ENCODE peak calls at places on chromosome 19, in ten cellular contexts. X is HFFc6, O is heart left ventricle, V is IMR-90, J is fibroblast of lung, I is type B pancreatic cell, W is GM12865, K is osteocyte, R is progenitor cell of endocrine pancreas, M is psoas muscle. Y is an unnamed sample.

GRCh38 chr19:13092206-13092605 is 10.5 kb downstream of the LYL1 start:
- DNase-seq in X (no peak), O (no peak), V (no peak), J (no peak), I (no peak), W (no peak), K (no peak), R (no peak), M (no peak), Y (no peak)

GRCh38 chr19:49635530-49636229 is 4.3 kb downstream of the RRAS start:
- DNase-seq in X (no peak), O (no peak), V (peak; percentile 50), J (no peak), I (no peak), W (no peak), K (no peak), R (no peak), M (no peak), Y (no peak)

GRCh38 chr19:46725859-46726393 is 9.0 kb upstream of the PRKD2 start:
- DNase-seq in X (no peak), O (no peak), V (no peak), J (no peak), I (no peak), W (no peak), K (no peak), R (no peak), M (no peak), Y (no peak)

GRCh38 chr19:15399234-15399515 is 19.6 kb upstream of the AKAP8 start:
- DNase-seq in X (no peak), O (no peak), V (no peak), J (no peak), I (no peak), W (no peak), K (no peak), R (no peak), M (no peak), Y (no peak)

GRCh38 chr19:4069331-4069959 is 2.7 kb upstream of the ZBTB7A start:
- DNase-seq in X (no peak), O (no peak), V (no peak), J (no peak), I (no peak), W (no peak), K (no peak), R (no peak), M (peak; percentile 72), Y (no peak)

GRCh38 chr19:5036733-5037681 is 68.1 kb downstream of the KDM4B start:
- DNase-seq in X (peak; percentile 88), O (no peak), V (peak; percentile 72), J (peak; percentile 47), I (no peak), W (no peak), K (peak; percentile 92), R (no peak), M (peak; percentile 77), Y (no peak)

GRCh38 chr19:55147408-55148251 is 1.4 kb downstream of the TNNT1 start:
- DNase-seq in X (no peak), O (no peak), V (no peak), J (no peak), I (no peak), W (no peak), K (no peak), R (no peak), M (peak; percentile 85), Y (no peak)

GRCh38 chr19:50912727-50913716 is 1.8 kb upstream of the KLK4 start:
- DNase-seq in X (no peak), O (no peak), V (no peak), J (no peak), I (no peak), W (no peak), K (no peak), R (no peak), M (no peak), Y (no peak)

GRCh38 chr19:56958428-56958827 is 117.9 kb upstream of the PEG3 start:
- DNase-seq in X (no peak), O (no peak), V (no peak), J (no peak), I (no peak), W (no peak), K (no peak), R (no peak), M (no peak), Y (no peak)

GRCh38 chr19:1177322-1178114 is 3.5 kb upstream of the SBNO2 start:
- DNase-seq in X (peak; percentile 94), O (no peak), V (peak; percentile 97), J (peak; percentile 94), I (no peak), W (no peak), K (no peak), R (no peak), M (peak; percentile 58), Y (no peak)

GRCh38 chr19:13093407-13094284 is 9.0 kb downstream of the LYL1 start:
- DNase-seq in X (peak; percentile 67), O (peak; percentile 82), V (peak; percentile 78), J (peak; percentile 83), I (no peak), W (peak; percentile 87), K (peak; percentile 93), R (peak; percentile 67), M (peak; percentile 91), Y (peak; percentile 96)

GRCh38 chr19:17529239-17530158 is 18.1 kb downstream of the PGLS start:
- DNase-seq in X (no peak), O (no peak), V (no peak), J (no peak), I (no peak), W (peak; percentile 41), K (no peak), R (no peak), M (no peak), Y (no peak)

GRCh38 chr19:48556163-48556562 is 4.2 kb downstream of the SULT2B1 start:
- DNase-seq in X (peak; percentile 57), O (no peak), V (peak; percentile 69), J (peak; percentile 68), I (no peak), W (no peak), K (no peak), R (no peak), M (no peak), Y (no peak)

GRCh38 chr19:54470991-54471782 is 1.9 kb downstream of the CDC42EP5 start:
- DNase-seq in X (no peak), O (peak; percentile 57), V (no peak), J (no peak), I (no peak), W (no peak), K (no peak), R (no peak), M (peak; percentile 59), Y (no peak)

GRCh38 chr19:56146904-56147303 is 5.8 kb downstream of the ZNF444 start:
- DNase-seq in X (no peak), O (no peak), V (no peak), J (no peak), I (no peak), W (no peak), K (no peak), R (no peak), M (no peak), Y (no peak)

GRCh38 chr19:3580156-3580955 is 4.9 kb upstream of the GIPC3 start:
- DNase-seq in X (peak; percentile 99), O (no peak), V (peak; percentile 98), J (peak; percentile 97), I (no peak), W (no peak), K (no peak), R (no peak), M (no peak), Y (no peak)

GRCh38 chr19:11451942-11452813 is 16.7 kb downstream of the PRKCSH start:
- DNase-seq in X (no peak), O (no peak), V (no peak), J (no peak), I (no peak), W (peak; percentile 77), K (no peak), R (no peak), M (no peak), Y (peak; percentile 87)
- TF ChIP-seq CTCF in X (peak; percentile 31), O (no peak), V (peak; percentile 11), J (peak; percentile 14), I (peak; percentile 9), W (peak; percentile 54), K (no peak), R (no peak), M (no peak), Y (peak; percentile 38)

GRCh38 chr19:21468791-21469190 is 36.6 kb upstream of the ZNF429 start:
- DNase-seq in X (no peak), O (no peak), V (no peak), J (no peak), I (peak; percentile 31), W (no peak), K (no peak), R (no peak), M (no peak), Y (peak; percentile 3)

GRCh38 chr19:21472507-21472906 is 32.9 kb upstream of the ZNF429 start:
- DNase-seq in X (no peak), O (no peak), V (no peak), J (no peak), I (no peak), W (no peak), K (no peak), R (no peak), M (no peak), Y (no peak)

GRCh38 chr19:21474671-21475181 is 30.7 kb upstream of the ZNF429 start:
- DNase-seq in X (peak; percentile 32), O (peak; percentile 83), V (peak; percentile 31), J (peak; percentile 73), I (peak; percentile 94), W (peak; percentile 10), K (peak; percentile 93), R (peak; percentile 90), M (peak; percentile 85), Y (peak; percentile 46)
- TF ChIP-seq CTCF in X (no peak), O (peak; percentile 33), V (no peak), J (no peak), I (no peak), W (no peak), K (peak; percentile 30), R (peak; percentile 27), M (no peak), Y (no peak)

GRCh38 chr19:45444318-45445041 is 20.8 kb upstream of the ERCC1 start:
- DNase-seq in X (peak; percentile 83), O (peak; percentile 98), V (peak; percentile 70), J (peak; percentile 78), I (peak; percentile 90), W (peak; percentile 90), K (peak; percentile 97), R (peak; percentile 86), M (peak; percentile 97), Y (peak; percentile 94)
- TF ChIP-seq CTCF in X (no peak), O (no peak), V (peak; percentile 9), J (no peak), I (peak; percentile 17), W (no peak), K (no peak), R (peak; percentile 25), M (no peak), Y (peak; percentile 30)

DNA sequence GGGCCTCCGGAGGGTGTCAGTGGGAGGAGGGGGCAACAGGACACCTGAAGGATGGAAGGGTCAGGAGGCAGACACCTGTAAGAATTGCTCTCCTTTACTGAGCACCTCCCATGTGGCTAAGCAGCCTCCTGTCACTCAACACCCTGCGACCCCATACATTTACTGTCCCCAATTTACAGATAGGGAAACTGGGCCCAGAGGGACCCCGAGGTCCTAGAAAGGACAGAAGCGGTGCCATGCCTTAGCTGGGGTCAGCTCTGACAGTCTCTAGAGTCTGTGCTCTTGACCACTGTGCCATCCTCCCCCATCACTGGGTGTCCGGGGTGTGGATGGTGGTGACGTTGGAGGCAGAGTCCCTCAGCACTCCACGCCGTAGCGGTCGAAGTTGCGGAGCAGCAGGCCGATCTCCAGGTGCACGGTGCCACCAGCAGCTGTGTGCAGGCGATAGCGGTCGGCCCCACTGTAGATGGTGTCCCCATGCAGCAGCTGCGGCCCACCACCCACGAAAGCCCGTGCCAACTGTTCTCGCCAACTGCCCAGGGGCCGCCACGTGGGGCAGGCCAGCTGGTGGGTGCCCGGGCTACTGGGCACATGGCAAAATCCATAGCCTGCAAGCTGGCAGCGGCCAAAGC is 737 bp upstream of the TGFB1 start:
- DNase-seq in X (no peak), O (no peak), V (no peak), J (no peak), I (no peak), W (no peak), K (no peak), R (no peak), M (no peak), Y (no peak)
- TF ChIP-seq CTCF in X (peak; percentile 46), O (no peak), V (no peak), J (no peak), I (peak; percentile 19), W (no peak), K (no peak), R (no peak), M (no peak), Y (no peak)